ENCODE peak calls at places on chromosome 10, in four cellular contexts. K is A549, B is small intestine, R is kidney. S is an unnamed sample.

GRCh38 chr10:22821501-22821900 is 106.4 kb upstream of the ARMC3 start:
- DNase-seq in B (no peak), K (no peak), R (no peak), S (no peak)

GRCh38 chr10:17548162-17548561 is 69.0 kb downstream of the HACD1 start:
- DNase-seq in B (no peak), K (no peak), R (no peak), S (no peak)

GRCh38 chr10:7525314-7526016 is 114.6 kb upstream of the SFMBT2 start:
- DNase-seq in K (peak; percentile 64), R (no peak), B (peak; percentile 60), S (peak; percentile 32)

GRCh38 chr10:107814865-107815487 is 650.5 kb upstream of the SORCS1 start:
- DNase-seq in K (no peak), B (peak; percentile 71), R (no peak), S (peak; percentile 44)

GRCh38 chr10:28686835-28687682 is 9.7 kb downstream of the BAMBI start:
- DNase-seq in R (no peak), K (no peak), B (no peak), S (no peak)

GRCh38 chr10:71921319-71922027 is 42.7 kb upstream of the CHST3 start:
- DNase-seq in B (no peak), R (no peak), K (no peak), S (no peak)

GRCh38 chr10:120508393-120508792 is 51.4 kb downstream of the PLPP4 start:
- DNase-seq in B (no peak), K (no peak), R (no peak), S (peak; percentile 76)

GRCh38 chr10:5416981-5417380 is 4.6 kb downstream of the NET1 start:
- DNase-seq in B (no peak), R (no peak), K (no peak), S (no peak)

GRCh38 chr10:103859161-103860141 is 4.1 kb upstream of the SH3PXD2A start:
- DNase-seq in B (peak; percentile 73), R (no peak), K (peak; percentile 69), S (no peak)

GRCh38 chr10:122282253-122282671 is 11.2 kb downstream of the BTBD16 start:
- DNase-seq in B (no peak), R (peak; percentile 88), K (no peak), S (no peak)

GRCh38 chr10:1499344-1499957 is 237.9 kb downstream of the ADARB2 start:
- DNase-seq in R (no peak), B (no peak), K (no peak), S (no peak)

GRCh38 chr10:109956454-109957091 is 33.3 kb upstream of the XPNPEP1 start:
- DNase-seq in K (peak; percentile 82), R (no peak), B (peak; percentile 56), S (no peak)

GRCh38 chr10:34664706-34665105 is 150.4 kb downstream of the PARD3 start:
- DNase-seq in K (no peak), R (no peak), B (no peak), S (no peak)

GRCh38 chr10:89206402-89207180 is 526 bp downstream of the CH25H start:
- DNase-seq in B (peak; percentile 17), R (peak; percentile 82), K (no peak), S (no peak)
- H3K4me3 ChIP-seq in B (no peak overlapping the region), R (peak overlapping the region; percentile 63), K (peak overlapping the region; percentile 49), S (peak overlapping the region; percentile 59)

DNA sequence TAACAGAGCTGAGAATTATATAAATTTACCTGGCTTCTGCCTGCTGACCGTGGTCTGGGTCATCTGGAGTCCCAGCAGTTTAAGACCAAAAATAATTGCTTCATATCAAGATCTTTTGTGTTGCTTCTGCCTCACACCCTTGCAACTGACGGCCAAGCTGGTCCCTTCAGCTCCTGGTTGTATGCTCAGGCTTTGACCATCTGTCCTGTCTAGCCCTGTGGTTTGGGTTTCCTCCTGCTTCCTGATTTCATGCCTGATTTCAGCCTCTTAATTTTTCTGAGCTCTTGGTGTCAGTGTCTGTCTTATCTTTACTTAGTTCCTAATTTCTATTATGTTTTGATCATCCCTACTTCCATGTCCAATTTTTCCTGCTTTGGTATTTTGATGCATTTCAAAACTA is 87.9 kb upstream of the PLXDC2 start:
- DNase-seq in K (no peak), B (no peak), R (no peak), S (no peak)
- H3K4me3 ChIP-seq in K (no peak overlapping the region), B (no peak overlapping the region), R (no peak overlapping the region), S (no peak overlapping the region)

DNA sequence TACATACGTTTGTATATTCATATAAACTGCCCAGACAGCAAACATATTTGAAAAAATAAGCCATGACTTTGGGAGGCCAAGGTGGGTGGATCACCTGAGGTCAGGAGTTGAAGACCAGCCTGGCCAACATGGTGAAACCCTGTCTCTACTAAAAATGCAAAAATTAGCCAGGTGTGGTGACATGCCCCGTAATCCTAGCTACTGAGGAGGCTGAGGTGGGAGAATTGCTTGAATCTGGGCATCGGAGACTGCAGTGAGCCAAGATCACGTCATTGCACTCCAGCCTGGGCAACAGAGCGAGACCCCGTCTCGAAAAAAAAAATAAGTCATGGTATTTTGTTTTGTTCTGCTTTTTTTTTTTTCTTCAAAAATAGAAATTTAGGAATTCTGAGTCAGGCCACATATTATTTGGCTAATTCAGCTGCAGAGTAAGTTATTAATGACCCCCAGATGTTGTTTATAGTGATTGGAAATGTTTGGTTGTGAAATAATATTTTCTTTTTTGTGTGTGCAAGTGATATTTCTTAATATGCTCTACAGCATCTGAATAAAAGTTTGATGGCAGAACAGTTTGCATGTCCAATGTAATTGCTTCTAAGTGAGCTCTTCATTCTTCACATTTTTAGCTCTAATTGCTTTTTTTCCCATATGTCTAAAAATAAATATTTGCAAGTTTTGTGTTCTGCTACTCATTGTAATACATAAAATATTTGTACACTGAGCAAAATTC is 115.8 kb downstream of the ARID5B start:
- DNase-seq in B (no peak), R (no peak), K (no peak), S (no peak)
- H3K4me3 ChIP-seq in B (no peak overlapping the region), R (no peak overlapping the region), K (no peak overlapping the region), S (no peak overlapping the region)

GRCh38 chr10:102418612-102419560 is at the start of gene PSD:
- DNase-seq in B (no peak), R (no peak), K (no peak), S (no peak)
- H3K4me3 ChIP-seq in B (no peak within 1 kb of the TSS), R (peak within 1 kb of the TSS; percentile 96), K (peak within 1 kb of the TSS; percentile 57), S (peak within 1 kb of the TSS; percentile 96)

GRCh38 chr10:99529483-99530107 is 3.1 kb upstream of the NKX2-3 start:
- DNase-seq in B (no peak), K (no peak), R (no peak), S (no peak)

GRCh38 chr10:99532194-99532593 is 548 bp upstream of the NKX2-3 start:
- DNase-seq in B (no peak), R (no peak), K (no peak), S (no peak)

GRCh38 chr10:99530108-99531025 is 2.4 kb upstream of the NKX2-3 start:
- DNase-seq in B (no peak), R (no peak), K (no peak), S (no peak)

GRCh38 chr10:99531696-99532050 is 1.1 kb upstream of the NKX2-3 start:
- DNase-seq in K (no peak), B (no peak), R (no peak), S (no peak)

GRCh38 chr10:99531026-99531695 is 1.6 kb upstream of the NKX2-3 start:
- DNase-seq in B (no peak), R (no peak), K (no peak), S (no peak)
- H3K4me3 ChIP-seq in B (no peak overlapping the region), R (no peak overlapping the region), K (no peak overlapping the region), S (no peak overlapping the region)

GRCh38 chr10:61786728-61787127 is 114.8 kb upstream of the ARID5B start:
- DNase-seq in B (peak; percentile 7), R (no peak), K (peak; percentile 34), S (no peak)
- H3K4me3 ChIP-seq in B (no peak overlapping the region), R (no peak overlapping the region), K (no peak overlapping the region), S (peak overlapping the region; percentile 17)

GRCh38 chr10:73865107-73865458 is 9.3 kb downstream of the CAMK2G start:
- DNase-seq in B (no peak), K (no peak), R (no peak), S (no peak)
- H3K4me3 ChIP-seq in B (no peak overlapping the region), K (no peak overlapping the region), R (no peak overlapping the region), S (no peak overlapping the region)

GRCh38 chr10:80187465-80188409 is 17.6 kb downstream of the ANXA11 start:
- DNase-seq in K (no peak), B (peak; percentile 74), R (peak; percentile 84), S (no peak)
- H3K4me3 ChIP-seq in K (no peak overlapping the region), B (no peak overlapping the region), R (no peak overlapping the region), S (no peak overlapping the region)

GRCh38 chr10:15325243-15326002 is 45.7 kb downstream of the FAM171A1 start:
- DNase-seq in B (no peak), R (no peak), K (peak; percentile 17), S (no peak)
- H3K4me3 ChIP-seq in B (no peak overlapping the region), R (no peak overlapping the region), K (no peak overlapping the region), S (peak overlapping the region; percentile 12)

DNA sequence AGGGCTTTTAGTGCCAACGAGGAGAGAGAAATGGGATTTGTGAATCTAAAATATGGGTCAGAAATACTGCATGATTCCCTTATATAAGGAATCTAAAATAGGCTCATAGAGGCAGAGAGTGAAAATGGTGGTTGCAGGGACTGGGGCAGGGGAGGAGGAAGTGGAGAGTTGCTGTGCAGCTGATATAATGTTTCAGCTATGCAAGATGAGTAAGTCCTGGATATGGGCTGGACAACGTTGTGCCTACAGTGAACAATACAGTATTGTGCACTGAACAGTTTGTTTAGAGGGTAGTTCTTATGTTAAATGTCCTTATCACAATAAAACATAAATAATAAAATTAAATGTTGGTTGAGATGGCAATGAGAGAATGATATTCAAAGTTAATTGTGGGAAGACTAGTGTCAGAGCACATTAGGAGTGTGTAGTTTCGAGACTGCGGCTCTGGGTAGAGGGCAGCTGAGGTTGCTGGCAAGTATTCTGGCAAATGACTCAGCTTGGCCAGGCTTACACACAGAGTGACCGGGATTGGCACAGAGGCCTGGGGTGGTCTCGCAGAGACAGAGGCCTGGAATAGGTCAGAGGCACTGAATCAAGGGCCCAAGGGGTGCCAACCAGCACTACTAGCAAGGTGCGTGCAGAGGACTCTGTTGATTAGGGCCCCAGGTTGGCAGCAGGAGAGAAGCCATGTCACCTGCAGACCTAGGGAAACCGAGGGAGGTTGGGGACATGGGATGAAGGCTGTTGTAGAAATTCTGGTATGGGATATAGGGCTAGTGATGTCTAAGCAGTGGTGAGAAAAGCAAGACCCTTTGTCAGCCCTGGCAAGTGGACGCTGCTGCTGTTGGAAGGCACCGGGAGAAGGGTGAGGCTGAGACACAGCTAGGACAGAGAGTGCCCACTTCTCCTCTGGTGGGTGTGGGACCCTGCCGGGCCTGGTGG is 2.8 kb upstream of the DEPP1 start:
- DNase-seq in K (peak; percentile 63), B (no peak), R (peak; percentile 81), S (peak; percentile 83)
- H3K4me3 ChIP-seq in K (no peak overlapping the region), B (no peak overlapping the region), R (no peak overlapping the region), S (no peak overlapping the region)